ENCODE peak calls at places on chromosomes 7 and 10, in ten cellular contexts. K is right lobe of liver; E is neuronal stem cell; N is mesenchymal stem cell; R is A673; Z is HCT116; M is heart left ventricle; B is right atrium auricular region; U is WERI-Rb-1; X is CD8-positive, alpha-beta T cell. P is an unnamed sample.

GRCh38 chr10:112835933-112836564 is 114.0 kb upstream of the TCF7L2 start:
- DNase-seq in K (peak), E (no peak), N (no peak), R (no peak), Z (no peak), M (peak), B (peak), U (no peak), X (no peak), P (no peak)

GRCh38 chr10:84196083-84196482 is 1.7 kb downstream of the CDHR1 start:
- DNase-seq in K (no peak), E (no peak), N (no peak), R (no peak), Z (no peak), M (no peak), B (no peak), U (peak), X (no peak), P (no peak)

GRCh38 chr7:1894906-1895663 is 225.0 kb downstream of the ELFN1 start:
- DNase-seq in K (no peak), E (no peak), N (no peak), R (no peak), Z (no peak), M (peak), B (no peak), U (peak), X (no peak), P (no peak)

GRCh38 chr7:139452948-139453672 is 30.4 kb downstream of the KLRG2 start:
- DNase-seq in K (no peak), E (no peak), N (no peak), R (no peak), Z (no peak), M (no peak), B (no peak), U (no peak), X (no peak), P (no peak)

GRCh38 chr10:4117604-4118003 is 332.6 kb upstream of the KLF6 start:
- DNase-seq in K (no peak), E (no peak), N (no peak), R (no peak), Z (no peak), M (no peak), B (no peak), U (no peak), X (no peak), P (no peak)

GRCh38 chr10:70753026-70753663 is 32.0 kb downstream of the TBATA start:
- DNase-seq in K (no peak), E (no peak), N (no peak), R (no peak), Z (no peak), M (peak), B (no peak), U (no peak), X (no peak), P (no peak)

GRCh38 chr10:106338486-106338885 is 826.0 kb downstream of the SORCS1 start:
- DNase-seq in K (no peak), E (no peak), N (no peak), R (no peak), Z (no peak), M (no peak), B (no peak), U (no peak), X (no peak), P (no peak)

GRCh38 chr7:33459340-33459751 is 330.0 kb downstream of the BBS9 start:
- DNase-seq in K (no peak), E (peak), N (peak), R (peak), Z (peak), M (no peak), B (no peak), U (peak), X (no peak), P (no peak)

GRCh38 chr7:36423633-36424032 is 34.0 kb downstream of the ANLN start:
- DNase-seq in K (no peak), E (no peak), N (no peak), R (no peak), Z (no peak), M (no peak), B (no peak), U (no peak), X (no peak), P (no peak)

GRCh38 chr7:26760499-26760898 is 103.9 kb downstream of the SKAP2 start:
- DNase-seq in K (no peak), E (no peak), N (no peak), R (no peak), Z (no peak), M (no peak), B (no peak), U (no peak), X (no peak), P (no peak)

GRCh38 chr7:151244156-151244870 is 4.2 kb downstream of the SMARCD3 start:
- DNase-seq in K (no peak), E (peak), N (peak), R (peak), Z (no peak), M (no peak), B (no peak), U (peak), X (peak), P (no peak)

GRCh38 chr7:9598411-9598810 is 1165.0 kb downstream of the NXPH1 start:
- DNase-seq in K (no peak), E (no peak), N (no peak), R (no peak), Z (no peak), M (no peak), B (no peak), U (no peak), X (no peak), P (no peak)

GRCh38 chr10:95815701-95816100 is 59.7 kb downstream of the ENTPD1 start:
- DNase-seq in K (no peak), E (no peak), N (no peak), R (peak), Z (no peak), M (no peak), B (no peak), U (no peak), X (no peak), P (no peak)

GRCh38 chr7:17239046-17239445 is 59.4 kb upstream of the AHR start:
- DNase-seq in K (no peak), E (no peak), N (no peak), R (no peak), Z (no peak), M (no peak), B (no peak), U (no peak), X (no peak), P (no peak)

GRCh38 chr7:33766396-33766795 is 138.9 kb upstream of the BMPER start:
- DNase-seq in K (no peak), E (no peak), N (no peak), R (no peak), Z (no peak), M (no peak), B (no peak), U (no peak), X (no peak), P (no peak)

GRCh38 chr10:42875792-42876191 is 93.2 kb downstream of the BMS1 start:
- DNase-seq in K (no peak), E (no peak), N (peak), R (peak), Z (no peak), M (no peak), B (peak), U (no peak), X (no peak), P (no peak)

GRCh38 chr10:88117227-88117626 is 253.8 kb downstream of the PTEN start:
- DNase-seq in K (no peak), E (no peak), N (no peak), R (no peak), Z (no peak), M (no peak), B (no peak), U (no peak), X (no peak), P (peak)

GRCh38 chr10:133279266-133279960 is 2.7 kb upstream of the ADAM8 start:
- DNase-seq in K (no peak), E (no peak), N (peak), R (no peak), Z (no peak), M (no peak), B (no peak), U (no peak), X (no peak), P (no peak)

GRCh38 chr7:14446231-14446630 is 456.3 kb downstream of the DGKB start:
- DNase-seq in K (no peak), E (no peak), N (no peak), R (no peak), Z (no peak), M (no peak), B (no peak), U (no peak), X (no peak), P (no peak)

GRCh38 chr10:31977440-31978157 is 49.0 kb upstream of the ARHGAP12 start:
- DNase-seq in K (no peak), E (no peak), N (peak), R (peak), Z (no peak), M (no peak), B (no peak), U (no peak), X (no peak), P (no peak)

GRCh38 chr10:1119027-1119426 is 62.8 kb downstream of the WDR37 start:
- DNase-seq in K (no peak), E (no peak), N (no peak), R (no peak), Z (no peak), M (no peak), B (no peak), U (no peak), X (no peak), P (no peak)

GRCh38 chr7:105594034-105594433 is 12.7 kb upstream of the EFCAB10 start:
- DNase-seq in K (peak), E (no peak), N (no peak), R (peak), Z (no peak), M (no peak), B (no peak), U (peak), X (no peak), P (no peak)

GRCh38 chr7:16204953-16205352 is 216.4 kb downstream of the CRPPA start:
- DNase-seq in K (no peak), E (peak), N (no peak), R (peak), Z (no peak), M (no peak), B (no peak), U (no peak), X (no peak), P (no peak)

GRCh38 chr10:58511765-58512469 is 755 bp upstream of the BICC1 start:
- DNase-seq in K (no peak), E (no peak), N (no peak), R (peak), Z (no peak), M (peak), B (peak), U (peak), X (no peak), P (no peak)

GRCh38 chr7:30655096-30655970 is 26.9 kb downstream of the CRHR2 start:
- DNase-seq in K (no peak), E (no peak), N (no peak), R (no peak), Z (no peak), M (no peak), B (no peak), U (no peak), X (no peak), P (no peak)

GRCh38 chr10:62738916-62739315 is 65.6 kb upstream of the ADO start:
- DNase-seq in K (no peak), E (no peak), N (peak), R (no peak), Z (no peak), M (no peak), B (no peak), U (no peak), X (no peak), P (no peak)

GRCh38 chr7:133040178-133040577 is 41.7 kb downstream of the CHCHD3 start:
- DNase-seq in K (no peak), E (no peak), N (no peak), R (no peak), Z (no peak), M (no peak), B (no peak), U (no peak), X (no peak), P (no peak)

GRCh38 chr7:44045226-44046014 is 918 bp downstream of the DBNL start:
- DNase-seq in K (peak), E (no peak), N (no peak), R (no peak), Z (no peak), M (no peak), B (no peak), U (no peak), X (no peak), P (no peak)

GRCh38 chr7:32616625-32617024 is 121.3 kb downstream of the AVL9 start:
- DNase-seq in K (no peak), E (no peak), N (peak), R (no peak), Z (peak), M (peak), B (peak), U (no peak), X (no peak), P (no peak)

GRCh38 chr10:45602082-45602730 is 70.4 kb downstream of the ZFAND4 start:
- DNase-seq in K (no peak), E (no peak), N (peak), R (no peak), Z (no peak), M (no peak), B (no peak), U (no peak), X (no peak), P (no peak)

GRCh38 chr7:149773446-149774236 is at the start of gene ZNF467:
- DNase-seq in K (peak), E (no peak), N (peak), R (peak), Z (no peak), M (peak), B (peak), U (peak), X (peak), P (no peak)

GRCh38 chr10:124124123-124124768 is 30.8 kb upstream of the CHST15 start:
- DNase-seq in K (no peak), E (no peak), N (no peak), R (no peak), Z (no peak), M (no peak), B (no peak), U (no peak), X (no peak), P (no peak)

GRCh38 chr7:95229301-95229700 is 95.0 kb downstream of the PON1 start:
- DNase-seq in K (no peak), E (no peak), N (no peak), R (peak), Z (no peak), M (no peak), B (no peak), U (no peak), X (no peak), P (no peak)

GRCh38 chr10:55410415-55410885 is 609.4 kb upstream of the PCDH15 start:
- DNase-seq in K (no peak), E (peak), N (peak), R (peak), Z (no peak), M (peak), B (peak), U (peak), X (no peak), P (peak)

GRCh38 chr7:25216837-25217236 is 11.4 kb downstream of the NPVF start:
- DNase-seq in K (no peak), E (peak), N (peak), R (peak), Z (peak), M (no peak), B (no peak), U (no peak), X (no peak), P (no peak)

GRCh38 chr10:96846926-96847325 is 14.8 kb downstream of the LCOR start:
- DNase-seq in K (no peak), E (no peak), N (no peak), R (no peak), Z (no peak), M (no peak), B (no peak), U (no peak), X (no peak), P (no peak)

GRCh38 chr10:96846395-96846794 is 14.3 kb downstream of the LCOR start:
- DNase-seq in K (no peak), E (no peak), N (no peak), R (no peak), Z (no peak), M (no peak), B (no peak), U (no peak), X (no peak), P (no peak)

GRCh38 chr10:96843823-96844222 is 11.7 kb downstream of the LCOR start:
- DNase-seq in K (no peak), E (no peak), N (no peak), R (no peak), Z (no peak), M (no peak), B (no peak), U (no peak), X (no peak), P (no peak)

GRCh38 chr10:96840841-96841518 is 8.9 kb downstream of the LCOR start:
- DNase-seq in K (no peak), E (no peak), N (peak), R (no peak), Z (peak), M (no peak), B (no peak), U (no peak), X (no peak), P (no peak)

DNA sequence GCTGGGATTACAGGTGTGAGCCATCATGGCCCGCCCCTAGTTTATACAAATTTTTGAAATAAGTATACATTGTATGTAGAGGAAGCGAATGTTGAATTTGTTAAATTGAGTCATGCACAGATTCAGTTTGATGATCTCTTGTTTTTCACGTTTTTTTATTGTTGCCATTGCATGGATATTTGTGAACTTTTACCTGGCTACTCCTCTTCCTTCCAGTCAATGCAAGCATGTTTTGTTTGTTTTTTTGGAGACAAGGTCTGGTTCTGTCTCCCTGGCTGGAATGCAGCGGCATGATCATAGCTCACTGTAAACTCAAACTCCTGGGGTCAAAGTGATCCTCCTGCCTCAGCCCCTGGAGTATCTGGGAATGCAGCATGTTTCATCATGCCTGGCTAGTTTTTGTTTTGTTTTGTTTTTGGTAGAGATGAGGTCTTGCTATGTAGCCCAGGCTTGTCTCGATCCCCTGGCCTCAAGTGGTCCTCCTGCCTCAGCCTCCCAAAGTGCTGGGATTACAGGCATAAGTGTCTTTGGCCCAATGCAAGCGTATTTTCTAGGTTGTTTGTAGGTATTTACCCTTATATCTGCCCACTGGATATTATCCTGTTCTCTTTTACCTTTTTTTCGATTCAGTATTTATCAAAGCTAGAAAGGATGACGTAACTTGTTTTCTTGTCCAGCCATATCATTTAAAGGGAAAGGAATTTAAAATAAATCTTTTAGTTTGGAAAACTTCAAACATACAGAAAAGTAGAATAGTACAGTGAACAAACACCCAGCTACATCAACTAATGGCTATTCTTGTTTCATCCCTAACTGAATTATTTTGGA is 11.0 kb downstream of the LCOR start:
- DNase-seq in K (no peak), E (no peak), N (no peak), R (no peak), Z (no peak), M (no peak), B (no peak), U (no peak), X (no peak), P (no peak)
- H3K27ac ChIP-seq in K (peak), E (no peak), N (peak), R (no peak), Z (no peak), M (no peak), B (no peak), U (no peak), X (no peak), P (no peak)

GRCh38 chr10:50613726-50614443 is 9.9 kb downstream of the SGMS1 start:
- DNase-seq in K (no peak), E (no peak), N (no peak), R (no peak), Z (no peak), M (no peak), B (no peak), U (no peak), X (no peak), P (peak)
- H3K27ac ChIP-seq in K (no peak), E (no peak), N (no peak), R (no peak), Z (no peak), M (peak), B (no peak), U (no peak), X (no peak), P (peak)

DNA sequence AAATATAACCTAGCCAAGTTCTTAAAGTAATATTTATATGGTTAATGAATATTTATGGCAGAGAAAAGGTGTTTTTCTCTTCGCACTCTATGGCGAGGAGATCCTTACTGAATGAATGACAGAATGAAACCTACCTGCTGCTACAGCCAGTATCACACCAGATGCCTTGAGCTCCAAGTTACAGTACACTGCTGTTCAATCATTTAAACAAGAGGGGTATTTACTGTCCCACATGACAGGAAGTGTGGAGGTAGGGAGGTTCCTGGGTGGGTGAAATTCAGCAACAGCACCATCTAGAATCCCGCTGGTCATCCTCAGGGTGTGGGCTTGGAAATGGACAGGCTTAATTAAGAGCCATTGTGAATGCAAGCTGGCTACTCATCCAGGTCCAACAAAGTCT is 14.8 kb downstream of the CYTH3 start:
- DNase-seq in K (no peak), E (no peak), N (no peak), R (peak), Z (no peak), M (no peak), B (no peak), U (no peak), X (no peak), P (no peak)
- H3K27ac ChIP-seq in K (no peak), E (no peak), N (no peak), R (peak), Z (no peak), M (peak), B (peak), U (no peak), X (no peak), P (no peak)

GRCh38 chr10:19663344-19663743 is 152.9 kb upstream of the PLXDC2 start:
- DNase-seq in K (no peak), E (no peak), N (no peak), R (no peak), Z (no peak), M (no peak), B (no peak), U (no peak), X (no peak), P (no peak)

GRCh38 chr10:19658131-19658530 is 158.1 kb upstream of the PLXDC2 start:
- DNase-seq in K (no peak), E (no peak), N (peak), R (no peak), Z (no peak), M (no peak), B (no peak), U (no peak), X (no peak), P (no peak)

GRCh38 chr10:19658622-19659233 is 157.5 kb upstream of the PLXDC2 start:
- DNase-seq in K (no peak), E (no peak), N (no peak), R (no peak), Z (no peak), M (no peak), B (no peak), U (no peak), X (no peak), P (no peak)

GRCh38 chr10:19656420-19657042 is 159.7 kb upstream of the PLXDC2 start:
- DNase-seq in K (no peak), E (no peak), N (peak), R (no peak), Z (no peak), M (no peak), B (no peak), U (no peak), X (no peak), P (no peak)

DNA sequence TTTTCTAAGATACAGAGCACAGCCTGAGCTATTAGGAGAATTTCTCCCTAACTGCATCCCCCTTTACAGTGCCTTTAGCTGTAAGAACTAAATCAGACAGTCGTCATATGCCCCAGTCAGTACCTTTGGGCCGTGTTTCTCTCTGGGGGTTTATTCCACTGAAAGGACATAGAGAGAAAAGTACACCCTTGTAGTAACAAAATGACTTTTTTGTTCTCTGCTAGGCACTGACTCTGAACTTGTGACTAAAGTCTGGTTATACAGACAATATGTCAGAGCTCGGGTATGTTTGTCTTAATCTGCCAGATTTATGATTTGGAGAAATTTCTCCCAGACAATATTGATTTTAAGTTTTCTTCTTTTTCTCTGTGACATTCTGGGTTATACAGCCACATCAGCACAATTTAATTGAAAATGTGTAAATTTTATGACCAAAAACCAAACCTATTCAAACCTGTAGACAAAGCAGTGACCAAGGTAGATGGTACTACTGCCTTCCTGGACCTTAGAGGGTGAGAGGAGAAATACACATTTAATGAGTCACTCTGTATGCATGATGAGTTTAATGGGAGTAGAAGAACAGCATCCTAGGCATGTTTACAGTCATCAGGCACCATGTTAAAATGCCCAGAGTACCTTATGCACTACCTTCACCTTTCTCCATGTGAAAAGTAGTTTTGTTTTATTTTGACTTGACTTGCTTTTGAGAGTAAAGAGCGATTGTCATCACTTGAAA is 156.1 kb upstream of the PLXDC2 start:
- DNase-seq in K (no peak), E (no peak), N (no peak), R (no peak), Z (no peak), M (no peak), B (no peak), U (no peak), X (no peak), P (no peak)
- H3K27ac ChIP-seq in K (no peak), E (no peak), N (peak), R (no peak), Z (no peak), M (peak), B (peak), U (no peak), X (no peak), P (no peak)